ENCODE peak calls at places on chromosomes 13 and 19, in ten cellular contexts. One of them, this sample, is unnamed.

GRCh38 chr13:113211774-113212173 is 2.4 kb downstream of the CUL4A start:
- DNase-seq in frontal cortex: no peak
- DNase-seq in head of caudate nucleus: no peak
- DNase-seq in astrocyte of the spinal cord: no peak
- DNase-seq in NCI-H1417 treated with DMSO at 0.1 percent for 48 hours: no peak
- DNase-seq in Calu3: no peak
- DNase-seq in midbrain: no peak
- DNase-seq in stimulated activated CD4-positive, alpha-beta T cell treated with anti-CD3 and anti-CD28 coated beads, Interleukin-4, amount 100 ng/mL, for 48 hours: no peak
- DNase-seq in sciatic nerve: no peak
- DNase-seq in NCI-H1694 treated with DMSO at 0.1 percent for 48 hours: no peak
- DNase-seq in this sample: no peak

GRCh38 chr13:30355405-30355741 is 48.0 kb upstream of the KATNAL1 start:
- DNase-seq in frontal cortex: no peak
- DNase-seq in head of caudate nucleus: no peak
- DNase-seq in astrocyte of the spinal cord: no peak
- DNase-seq in NCI-H1417 treated with DMSO at 0.1 percent for 48 hours: no peak
- DNase-seq in Calu3: no peak
- DNase-seq in midbrain: no peak
- DNase-seq in stimulated activated CD4-positive, alpha-beta T cell treated with anti-CD3 and anti-CD28 coated beads, Interleukin-4, amount 100 ng/mL, for 48 hours: no peak
- DNase-seq in sciatic nerve: no peak
- DNase-seq in NCI-H1694 treated with DMSO at 0.1 percent for 48 hours: no peak
- DNase-seq in this sample: peak; percentile 37

GRCh38 chr19:48556163-48556562 is 4.2 kb downstream of the SULT2B1 start:
- DNase-seq in frontal cortex: no peak
- DNase-seq in head of caudate nucleus: no peak
- DNase-seq in astrocyte of the spinal cord: peak; percentile 47
- DNase-seq in NCI-H1417 treated with DMSO at 0.1 percent for 48 hours: no peak
- DNase-seq in Calu3: peak; percentile 62
- DNase-seq in midbrain: no peak
- DNase-seq in stimulated activated CD4-positive, alpha-beta T cell treated with anti-CD3 and anti-CD28 coated beads, Interleukin-4, amount 100 ng/mL, for 48 hours: no peak
- DNase-seq in sciatic nerve: no peak
- DNase-seq in NCI-H1694 treated with DMSO at 0.1 percent for 48 hours: peak; percentile 21
- DNase-seq in this sample: peak; percentile 82

GRCh38 chr13:19737844-19738557 is 44.7 kb downstream of the PSPC1 start:
- DNase-seq in frontal cortex: no peak
- DNase-seq in head of caudate nucleus: no peak
- DNase-seq in astrocyte of the spinal cord: no peak
- DNase-seq in NCI-H1417 treated with DMSO at 0.1 percent for 48 hours: no peak
- DNase-seq in Calu3: no peak
- DNase-seq in midbrain: no peak
- DNase-seq in stimulated activated CD4-positive, alpha-beta T cell treated with anti-CD3 and anti-CD28 coated beads, Interleukin-4, amount 100 ng/mL, for 48 hours: no peak
- DNase-seq in sciatic nerve: no peak
- DNase-seq in NCI-H1694 treated with DMSO at 0.1 percent for 48 hours: no peak
- DNase-seq in this sample: no peak

GRCh38 chr13:111876506-111876905 is 190.4 kb upstream of the SOX1 start:
- DNase-seq in frontal cortex: no peak
- DNase-seq in head of caudate nucleus: no peak
- DNase-seq in astrocyte of the spinal cord: no peak
- DNase-seq in NCI-H1417 treated with DMSO at 0.1 percent for 48 hours: no peak
- DNase-seq in Calu3: no peak
- DNase-seq in midbrain: no peak
- DNase-seq in stimulated activated CD4-positive, alpha-beta T cell treated with anti-CD3 and anti-CD28 coated beads, Interleukin-4, amount 100 ng/mL, for 48 hours: no peak
- DNase-seq in sciatic nerve: no peak
- DNase-seq in NCI-H1694 treated with DMSO at 0.1 percent for 48 hours: no peak
- DNase-seq in this sample: no peak

GRCh38 chr19:35302446-35302845 is 10.5 kb downstream of the MAG start:
- DNase-seq in frontal cortex: no peak
- DNase-seq in head of caudate nucleus: no peak
- DNase-seq in astrocyte of the spinal cord: no peak
- DNase-seq in NCI-H1417 treated with DMSO at 0.1 percent for 48 hours: no peak
- DNase-seq in Calu3: no peak
- DNase-seq in midbrain: no peak
- DNase-seq in stimulated activated CD4-positive, alpha-beta T cell treated with anti-CD3 and anti-CD28 coated beads, Interleukin-4, amount 100 ng/mL, for 48 hours: no peak
- DNase-seq in sciatic nerve: no peak
- DNase-seq in NCI-H1694 treated with DMSO at 0.1 percent for 48 hours: no peak
- DNase-seq in this sample: no peak

GRCh38 chr13:71118779-71119364 is 748.1 kb downstream of the DACH1 start:
- DNase-seq in frontal cortex: no peak
- DNase-seq in head of caudate nucleus: no peak
- DNase-seq in astrocyte of the spinal cord: peak; percentile 2
- DNase-seq in NCI-H1417 treated with DMSO at 0.1 percent for 48 hours: no peak
- DNase-seq in Calu3: no peak
- DNase-seq in midbrain: no peak
- DNase-seq in stimulated activated CD4-positive, alpha-beta T cell treated with anti-CD3 and anti-CD28 coated beads, Interleukin-4, amount 100 ng/mL, for 48 hours: no peak
- DNase-seq in sciatic nerve: no peak
- DNase-seq in NCI-H1694 treated with DMSO at 0.1 percent for 48 hours: no peak
- DNase-seq in this sample: no peak

GRCh38 chr13:41651413-41652068 is 194.2 kb downstream of the RGCC start:
- DNase-seq in frontal cortex: no peak
- DNase-seq in head of caudate nucleus: no peak
- DNase-seq in astrocyte of the spinal cord: no peak
- DNase-seq in NCI-H1417 treated with DMSO at 0.1 percent for 48 hours: no peak
- DNase-seq in Calu3: no peak
- DNase-seq in midbrain: no peak
- DNase-seq in stimulated activated CD4-positive, alpha-beta T cell treated with anti-CD3 and anti-CD28 coated beads, Interleukin-4, amount 100 ng/mL, for 48 hours: no peak
- DNase-seq in sciatic nerve: no peak
- DNase-seq in NCI-H1694 treated with DMSO at 0.1 percent for 48 hours: no peak
- DNase-seq in this sample: no peak

GRCh38 chr19:38023245-38023644 is 116.2 kb downstream of the SIPA1L3 start:
- DNase-seq in frontal cortex: no peak
- DNase-seq in head of caudate nucleus: no peak
- DNase-seq in astrocyte of the spinal cord: peak; percentile 46
- DNase-seq in NCI-H1417 treated with DMSO at 0.1 percent for 48 hours: no peak
- DNase-seq in Calu3: no peak
- DNase-seq in midbrain: no peak
- DNase-seq in stimulated activated CD4-positive, alpha-beta T cell treated with anti-CD3 and anti-CD28 coated beads, Interleukin-4, amount 100 ng/mL, for 48 hours: no peak
- DNase-seq in sciatic nerve: no peak
- DNase-seq in NCI-H1694 treated with DMSO at 0.1 percent for 48 hours: no peak
- DNase-seq in this sample: no peak

GRCh38 chr13:75458696-75459422 is 23.1 kb downstream of the TBC1D4 start:
- DNase-seq in frontal cortex: no peak
- DNase-seq in head of caudate nucleus: peak; percentile 11
- DNase-seq in astrocyte of the spinal cord: no peak
- DNase-seq in NCI-H1417 treated with DMSO at 0.1 percent for 48 hours: peak; percentile 87
- DNase-seq in Calu3: peak; percentile 12
- DNase-seq in midbrain: no peak
- DNase-seq in stimulated activated CD4-positive, alpha-beta T cell treated with anti-CD3 and anti-CD28 coated beads, Interleukin-4, amount 100 ng/mL, for 48 hours: no peak
- DNase-seq in sciatic nerve: no peak
- DNase-seq in NCI-H1694 treated with DMSO at 0.1 percent for 48 hours: no peak
- DNase-seq in this sample: no peak

GRCh38 chr19:29779921-29780320 is 31.9 kb upstream of the CCNE1 start:
- DNase-seq in frontal cortex: no peak
- DNase-seq in head of caudate nucleus: no peak
- DNase-seq in astrocyte of the spinal cord: no peak
- DNase-seq in NCI-H1417 treated with DMSO at 0.1 percent for 48 hours: no peak
- DNase-seq in Calu3: no peak
- DNase-seq in midbrain: no peak
- DNase-seq in stimulated activated CD4-positive, alpha-beta T cell treated with anti-CD3 and anti-CD28 coated beads, Interleukin-4, amount 100 ng/mL, for 48 hours: no peak
- DNase-seq in sciatic nerve: no peak
- DNase-seq in NCI-H1694 treated with DMSO at 0.1 percent for 48 hours: no peak
- DNase-seq in this sample: no peak

This sample was measured in hepatocyte.